ENCODE peak calls at places on chromosomes 11 and 22, in eight cellular contexts. X is A549, Q is astrocyte of the spinal cord, T is AG09309, C is fibroblast of villous mesenchyme, N is lower leg skin, Z is colonic mucosa, W is fibroblast of lung. O is an unnamed sample.

GRCh38 chr11:111348147-111348546 is 30.9 kb downstream of the POU2AF1 start:
- DNase-seq in T (no peak), Z (no peak), C (no peak), W (no peak), Q (no peak), N (no peak), X (no peak), O (no peak)

GRCh38 chr11:41459602-41460405 is at the start of gene LRRC4C:
- DNase-seq in Q (no peak), Z (no peak), T (no peak), C (no peak), W (peak), X (no peak), N (no peak), O (no peak)

GRCh38 chr11:6413791-6414231 is 5.1 kb downstream of the APBB1 start:
- DNase-seq in N (no peak), T (no peak), W (no peak), Z (no peak), Q (no peak), C (no peak), X (no peak), O (no peak)

GRCh38 chr11:120612363-120613263 is 101.1 kb downstream of the GRIK4 start:
- DNase-seq in Q (no peak), T (no peak), C (peak), Z (peak), X (peak), N (no peak), W (peak), O (no peak)

GRCh38 chr22:37933711-37934376 is 19.6 kb downstream of the C22orf23 start:
- DNase-seq in N (peak), W (peak), C (peak), T (peak), Q (peak), Z (peak), X (peak), O (peak)

GRCh38 chr11:33716236-33716635 is 15.6 kb upstream of the C11orf91 start:
- DNase-seq in W (peak), N (no peak), X (peak), C (peak), T (no peak), Q (peak), Z (no peak), O (no peak)

GRCh38 chr11:71977743-71978418 is 20.8 kb upstream of the IL18BP start:
- DNase-seq in N (peak), X (peak), Q (peak), T (no peak), W (peak), Z (peak), C (peak), O (no peak)

GRCh38 chr22:21568207-21569075 is 927 bp downstream of the UBE2L3 start:
- DNase-seq in W (peak), C (peak), Z (peak), X (peak), N (no peak), T (no peak), Q (peak), O (no peak)

GRCh38 chr11:17807034-17807433 is 72.5 kb downstream of the KCNC1 start:
- DNase-seq in Q (no peak), W (peak), T (no peak), C (no peak), N (no peak), Z (no peak), X (no peak), O (no peak)

GRCh38 chr11:35893796-35894475 is 49.9 kb upstream of the LDLRAD3 start:
- DNase-seq in X (no peak), Z (peak), Q (no peak), N (peak), C (peak), W (peak), T (no peak), O (no peak)

GRCh38 chr11:8356731-8357504 is 93.2 kb upstream of the LMO1 start:
- DNase-seq in N (no peak), Z (no peak), C (peak), X (no peak), W (peak), Q (no peak), T (no peak), O (peak)

GRCh38 chr11:128336203-128336602 is 251.2 kb downstream of the ETS1 start:
- DNase-seq in X (peak), T (no peak), N (no peak), Z (no peak), W (peak), Q (peak), C (peak), O (no peak)

GRCh38 chr11:130470832-130471706 is 22.6 kb downstream of the ADAMTS15 start:
- DNase-seq in X (no peak), Z (no peak), N (no peak), Q (no peak), W (no peak), C (no peak), T (no peak), O (no peak)

GRCh38 chr11:130467116-130467990 is 18.9 kb downstream of the ADAMTS15 start:
- DNase-seq in C (peak), T (no peak), W (no peak), Z (no peak), N (no peak), X (no peak), Q (no peak), O (no peak)

GRCh38 chr11:130471731-130472433 is 23.4 kb downstream of the ADAMTS15 start:
- DNase-seq in N (no peak), X (no peak), Q (no peak), Z (no peak), C (no peak), T (no peak), W (no peak), O (no peak)

GRCh38 chr11:130472434-130472961 is 24.1 kb downstream of the ADAMTS15 start:
- DNase-seq in C (no peak), T (no peak), Z (no peak), N (no peak), W (no peak), X (no peak), Q (no peak), O (no peak)

GRCh38 chr11:130469181-130469580 is 20.7 kb downstream of the ADAMTS15 start:
- DNase-seq in T (no peak), N (no peak), Z (no peak), X (no peak), Q (no peak), C (no peak), W (no peak), O (no peak)
- TF ChIP-seq CTCF in T (no peak), N (no peak), Z (no peak), X (no peak), Q (no peak), C (no peak), W (no peak), O (no peak)

GRCh38 chr11:64935634-64936081 is at the start of gene GPHA2:
- DNase-seq in N (no peak), C (peak), T (no peak), Q (peak), Z (no peak), X (no peak), W (no peak), O (peak)
- TF ChIP-seq CTCF in N (no peak), C (peak), T (peak), Q (peak), Z (no peak), X (no peak), W (peak), O (peak)

GRCh38 chr11:11157201-11157600 is 195.8 kb downstream of the CSNK2A3 start:
- DNase-seq in C (peak), N (no peak), Z (no peak), X (peak), Q (peak), T (no peak), W (no peak), O (no peak)
- TF ChIP-seq CTCF in C (peak), N (no peak), Z (no peak), X (peak), Q (peak), T (peak), W (peak), O (peak)

GRCh38 chr11:132632641-132633124 is 899.6 kb downstream of the OPCML start:
- DNase-seq in W (peak), X (peak), Z (no peak), C (peak), N (no peak), T (peak), Q (peak), O (no peak)
- TF ChIP-seq CTCF in W (no peak), X (no peak), Z (no peak), C (no peak), N (no peak), T (no peak), Q (no peak), O (no peak)

GRCh38 chr11:73345481-73346147 is 30.6 kb upstream of the RELT start:
- DNase-seq in W (no peak), X (no peak), Q (no peak), N (no peak), Z (no peak), C (no peak), T (no peak), O (no peak)

GRCh38 chr11:73340164-73340563 is 32.1 kb downstream of the ARHGEF17 start:
- DNase-seq in X (no peak), C (no peak), Q (no peak), Z (no peak), W (no peak), N (no peak), T (no peak), O (no peak)

GRCh38 chr11:73344191-73344607 is 32.0 kb upstream of the RELT start:
- DNase-seq in N (no peak), Z (no peak), C (no peak), T (no peak), W (peak), X (no peak), Q (no peak), O (no peak)

GRCh38 chr11:73343076-73343833 is 32.9 kb upstream of the RELT start:
- DNase-seq in N (no peak), X (no peak), W (no peak), Z (no peak), C (no peak), T (no peak), Q (no peak), O (no peak)

GRCh38 chr11:73342633-73343032 is 33.6 kb upstream of the RELT start:
- DNase-seq in W (no peak), X (no peak), T (no peak), C (no peak), N (no peak), Q (no peak), Z (no peak), O (no peak)
- TF ChIP-seq CTCF in W (no peak), X (no peak), T (no peak), C (no peak), N (no peak), Q (no peak), Z (no peak), O (peak)

O was measured in chondrocyte.